ENCODE peak calls at places on chromosomes 4 and X, in eight cellular contexts. F, O, G, W, U, P, H and B are unnamed samples.

GRCh38 chr4:145279122-145279960 is 99.0 kb upstream of the OTUD4 start:
- ATAC-seq in F (no peak), O (no peak), G (no peak), W (no peak), U (no peak), P (no peak), H (peak), B (peak)

GRCh38 chr4:2814627-2815026 is 21.7 kb downstream of the SH3BP2 start:
- ATAC-seq in F (no peak), O (no peak), G (no peak), W (no peak), U (no peak), P (no peak), H (no peak), B (no peak)

GRCh38 chr4:168839758-168840385 is 170.2 kb downstream of the CBR4 start:
- ATAC-seq in F (peak), O (no peak), G (no peak), W (no peak), U (no peak), P (no peak), H (peak), B (peak)

GRCh38 chrX:153487590-153488071 is 7.1 kb upstream of the BGN start:
- ATAC-seq in F (no peak), O (no peak), G (no peak), W (no peak), U (no peak), P (no peak), H (peak), B (no peak)

GRCh38 chr4:98148856-98149255 is 5.6 kb upstream of the STPG2 start:
- ATAC-seq in F (peak), O (no peak), G (no peak), W (no peak), U (peak), P (no peak), H (no peak), B (peak)

GRCh38 chrX:54494970-54495813 is 842 bp downstream of the FGD1 start:
- ATAC-seq in F (no peak), O (no peak), G (peak), W (no peak), U (peak), P (no peak), H (peak), B (peak)

GRCh38 chr4:51866835-51867234 is 23.9 kb downstream of the DCUN1D4 start:
- ATAC-seq in F (no peak), O (no peak), G (no peak), W (no peak), U (no peak), P (no peak), H (no peak), B (no peak)

GRCh38 chr4:145043306-145043705 is 54.7 kb downstream of the ANAPC10 start:
- ATAC-seq in F (no peak), O (no peak), G (no peak), W (no peak), U (no peak), P (no peak), H (no peak), B (no peak)

GRCh38 chr4:142043509-142043908 is 407.1 kb downstream of the IL15 start:
- ATAC-seq in F (no peak), O (no peak), G (no peak), W (no peak), U (no peak), P (no peak), H (no peak), B (no peak)

GRCh38 chrX:104098151-104098808 is 14.0 kb upstream of the ZCCHC18 start:
- ATAC-seq in F (peak), O (no peak), G (peak), W (peak), U (peak), P (peak), H (no peak), B (peak)

GRCh38 chr4:107213880-107214279 is 177.8 kb upstream of the DKK2 start:
- ATAC-seq in F (no peak), O (no peak), G (no peak), W (no peak), U (no peak), P (no peak), H (no peak), B (peak)

GRCh38 chr4:87523307-87523706 is 5.9 kb downstream of the SPARCL1 start:
- ATAC-seq in F (no peak), O (no peak), G (no peak), W (no peak), U (no peak), P (no peak), H (no peak), B (no peak)

GRCh38 chrX:68415289-68415688 is 18.0 kb downstream of the OPHN1 start:
- ATAC-seq in F (no peak), O (no peak), G (no peak), W (no peak), U (no peak), P (no peak), H (no peak), B (peak)

GRCh38 chrX:19678941-19679340 is 163.6 kb upstream of the MAP3K15 start:
- ATAC-seq in F (peak), O (peak), G (no peak), W (no peak), U (peak), P (no peak), H (no peak), B (no peak)

GRCh38 chr4:82578935-82579334 is 17.1 kb upstream of the TMEM150C start:
- ATAC-seq in F (no peak), O (no peak), G (no peak), W (no peak), U (no peak), P (no peak), H (no peak), B (peak)

GRCh38 chr4:142840516-142841123 is 5.5 kb downstream of the INPP4B start:
- ATAC-seq in F (no peak), O (no peak), G (no peak), W (no peak), U (no peak), P (peak), H (no peak), B (peak)

GRCh38 chrX:41970419-41970818 is 47.1 kb upstream of the CASK start:
- ATAC-seq in F (no peak), O (no peak), G (no peak), W (no peak), U (no peak), P (no peak), H (no peak), B (no peak)

GRCh38 chr4:108119199-108119800 is 49.4 kb downstream of the LEF1 start:
- ATAC-seq in F (no peak), O (peak), G (no peak), W (no peak), U (no peak), P (no peak), H (no peak), B (no peak)

GRCh38 chr4:107689912-107690587 is 30.0 kb downstream of the PAPSS1 start:
- ATAC-seq in F (peak), O (peak), G (no peak), W (no peak), U (no peak), P (no peak), H (no peak), B (peak)

GRCh38 chr4:176845636-176846035 is 52.9 kb upstream of the VEGFC start:
- ATAC-seq in F (no peak), O (no peak), G (no peak), W (no peak), U (no peak), P (no peak), H (no peak), B (no peak)

GRCh38 chrX:70244881-70245280 is 10.4 kb downstream of the AWAT1 start:
- ATAC-seq in F (no peak), O (no peak), G (no peak), W (no peak), U (no peak), P (no peak), H (no peak), B (no peak)

GRCh38 chrX:52979568-52979967 is 21.2 kb upstream of the FAM156A start:
- ATAC-seq in F (no peak), O (no peak), G (no peak), W (no peak), U (no peak), P (no peak), H (no peak), B (no peak)

GRCh38 chr4:184649971-184650855 is 675 bp downstream of the PRIMPOL start:
- ATAC-seq in F (peak), O (no peak), G (no peak), W (no peak), U (no peak), P (peak), H (peak), B (peak)

GRCh38 chrX:105116541-105116940 is 104.0 kb downstream of the TEX13A start:
- ATAC-seq in F (no peak), O (no peak), G (no peak), W (no peak), U (no peak), P (no peak), H (no peak), B (peak)

GRCh38 chrX:31039327-31039711 is 32.5 kb downstream of the FTHL17 start:
- ATAC-seq in F (no peak), O (no peak), G (no peak), W (no peak), U (no peak), P (no peak), H (no peak), B (no peak)

GRCh38 chrX:20361081-20361889 is 94.6 kb upstream of the RPS6KA3 start:
- ATAC-seq in F (no peak), O (no peak), G (no peak), W (no peak), U (no peak), P (no peak), H (no peak), B (peak)

GRCh38 chr4:167176723-167177367 is 57.4 kb downstream of the SPOCK3 start:
- ATAC-seq in F (no peak), O (no peak), G (no peak), W (no peak), U (no peak), P (no peak), H (peak), B (no peak)

GRCh38 chr4:7516773-7517144 is 82.0 kb upstream of the PSAPL1 start:
- ATAC-seq in F (no peak), O (no peak), G (no peak), W (no peak), U (no peak), P (no peak), H (no peak), B (no peak)

GRCh38 chrX:24673424-24673823 is 20.3 kb upstream of the POLA1 start:
- ATAC-seq in F (no peak), O (no peak), G (no peak), W (no peak), U (no peak), P (no peak), H (no peak), B (no peak)

GRCh38 chrX:118520858-118521206 is 25.2 kb downstream of the DOCK11 start:
- ATAC-seq in F (no peak), O (no peak), G (no peak), W (no peak), U (no peak), P (no peak), H (peak), B (peak)

GRCh38 chrX:118632862-118633261 is 94.5 kb upstream of the IL13RA1 start:
- ATAC-seq in F (no peak), O (no peak), G (no peak), W (no peak), U (peak), P (no peak), H (no peak), B (no peak)

GRCh38 chr4:185341377-185341776 is 54.3 kb downstream of the LRP2BP start:
- ATAC-seq in F (no peak), O (no peak), G (no peak), W (no peak), U (no peak), P (no peak), H (no peak), B (no peak)

GRCh38 chrX:4844376-4844775 is 1130.9 kb upstream of the PRKX start:
- ATAC-seq in F (no peak), O (no peak), G (no peak), W (no peak), U (no peak), P (no peak), H (no peak), B (no peak)

GRCh38 chr4:103054030-103054429 is 22.5 kb downstream of the SLC9B2 start:
- ATAC-seq in F (no peak), O (no peak), G (no peak), W (no peak), U (no peak), P (no peak), H (no peak), B (no peak)

GRCh38 chr4:88793473-88793872 is 95.8 kb upstream of the NAP1L5 start:
- ATAC-seq in F (peak), O (no peak), G (no peak), W (no peak), U (no peak), P (no peak), H (no peak), B (no peak)

GRCh38 chr4:73538162-73538561 is 56.6 kb downstream of the AFM start:
- ATAC-seq in F (no peak), O (no peak), G (no peak), W (no peak), U (no peak), P (no peak), H (no peak), B (no peak)

GRCh38 chr4:138919094-138919936 is 96.3 kb upstream of the NOCT start:
- ATAC-seq in F (peak), O (peak), G (no peak), W (no peak), U (peak), P (peak), H (no peak), B (peak)

GRCh38 chr4:797066-797465 is 28.9 kb downstream of the CPLX1 start:
- ATAC-seq in F (no peak), O (no peak), G (no peak), W (no peak), U (no peak), P (no peak), H (no peak), B (no peak)

GRCh38 chrX:139691843-139692505 is 16.0 kb downstream of the MCF2 start:
- ATAC-seq in F (no peak), O (no peak), G (no peak), W (no peak), U (no peak), P (no peak), H (peak), B (peak)